ENCODE peak calls at places on chromosomes 4 and X, in eight cellular contexts. H is H9, I is MM.1S, Y is keratinocyte, K is fibroblast of lung, T is GM23248, P is HepG2, F is PC-3. X is an unnamed sample. For H3K79me2 and H3K4me1, the result is how much of the 10 kb centered on the place peaks cover.

GRCh38 chrX:7028246-7028645 is 119.3 kb upstream of the STS start:
- DNase-seq in H (no peak), I (no peak), Y (no peak), K (peak), T (peak), P (no peak), F (no peak), X (no peak)

GRCh38 chr4:137390707-137391106 is 141.6 kb downstream of the PCDH18 start:
- DNase-seq in H (no peak), I (no peak), Y (no peak), K (peak), T (peak), P (no peak), F (no peak), X (no peak)

GRCh38 chrX:16138108-16138427 is 14.7 kb downstream of the GRPR start:
- DNase-seq in H (no peak), I (no peak), Y (no peak), K (no peak), T (no peak), P (peak), F (no peak), X (peak)

GRCh38 chr4:2852481-2852881 is 8.8 kb downstream of the ADD1 start:
- DNase-seq in H (no peak), I (no peak), Y (no peak), K (no peak), T (peak), P (no peak), F (no peak), X (peak)

GRCh38 chr4:60750962-60751361 is 449.2 kb upstream of the ADGRL3 start:
- DNase-seq in H (no peak), I (no peak), Y (no peak), K (no peak), T (no peak), P (no peak), F (no peak), X (no peak)

GRCh38 chr4:22093126-22093525 is 144.6 kb upstream of the KCNIP4 start:
- DNase-seq in H (no peak), I (no peak), Y (no peak), K (no peak), T (no peak), P (no peak), F (no peak), X (no peak)

GRCh38 chr4:92334716-92335350 is 31.1 kb downstream of the GRID2 start:
- DNase-seq in H (no peak), I (no peak), Y (no peak), K (peak), T (no peak), P (no peak), F (no peak), X (no peak)

GRCh38 chr4:176360446-176360845 is 40.7 kb downstream of the SPCS3 start:
- DNase-seq in H (no peak), I (no peak), Y (no peak), K (no peak), T (peak), P (no peak), F (peak), X (no peak)

GRCh38 chr4:7189475-7190277 is 2.7 kb upstream of the SORCS2 start:
- DNase-seq in H (peak), I (no peak), Y (no peak), K (no peak), T (no peak), P (peak), F (peak), X (peak)

GRCh38 chrX:14926471-14926870 is 53.2 kb downstream of the MOSPD2 start:
- DNase-seq in H (no peak), I (no peak), Y (no peak), K (no peak), T (no peak), P (no peak), F (no peak), X (no peak)

GRCh38 chrX:74579597-74580209 is 34.7 kb downstream of the RLIM start:
- DNase-seq in H (no peak), I (no peak), Y (no peak), K (peak), T (peak), P (no peak), F (no peak), X (no peak)

GRCh38 chrX:131746491-131746968 is 202.7 kb downstream of the OR13H1 start:
- DNase-seq in H (peak), I (peak), Y (no peak), K (no peak), T (no peak), P (no peak), F (peak), X (peak)

GRCh38 chr4:44194365-44194764 is 254.2 kb downstream of the KCTD8 start:
- DNase-seq in H (no peak), I (no peak), Y (no peak), K (peak), T (no peak), P (no peak), F (peak), X (no peak)

DNA sequence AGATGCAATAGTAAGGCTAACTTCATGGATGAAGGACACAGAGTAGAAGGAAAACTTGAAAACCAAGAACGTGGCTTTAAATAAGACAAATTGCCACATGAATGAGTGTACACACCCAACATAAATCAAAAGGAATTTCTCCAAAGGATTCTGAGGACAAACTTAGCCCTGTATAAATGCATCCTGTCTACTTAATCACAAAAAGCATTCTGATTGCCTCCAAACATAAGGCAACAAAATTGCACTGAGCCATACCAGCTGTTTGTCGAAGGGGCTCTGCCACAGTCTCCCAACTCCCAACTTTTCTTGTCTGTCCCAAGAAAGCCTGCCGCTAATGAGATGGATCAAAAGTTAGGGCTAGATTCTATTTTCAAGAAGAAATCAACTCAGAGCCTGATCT is 194.3 kb downstream of the SOWAHB start:
- DNase-seq in H (no peak), I (no peak), Y (no peak), K (no peak), T (peak), P (no peak), F (peak), X (no peak)
- H3K79me2 ChIP-seq in H (under half), I (half or more), Y (half or more), K (under half), T (half or more), P (under half), F (half or more), X (under half)

GRCh38 chr4:139553751-139554670 is 2.0 kb downstream of the SETD7 start:
- DNase-seq in H (no peak), I (no peak), Y (no peak), K (no peak), T (peak), P (no peak), F (no peak), X (no peak)

GRCh38 chr4:139555705-139556070 is 331 bp downstream of the SETD7 start:
- DNase-seq in H (no peak), I (no peak), Y (no peak), K (peak), T (peak), P (no peak), F (no peak), X (no peak)

GRCh38 chr4:139556071-139556734 is at the start of gene SETD7:
- DNase-seq in H (peak), I (peak), Y (no peak), K (peak), T (peak), P (no peak), F (peak), X (peak)

GRCh38 chr4:139555073-139555704 is 830 bp downstream of the SETD7 start:
- DNase-seq in H (peak), I (peak), Y (no peak), K (peak), T (peak), P (no peak), F (peak), X (peak)

GRCh38 chr4:139554726-139555072 is 1.3 kb downstream of the SETD7 start:
- DNase-seq in H (no peak), I (no peak), Y (no peak), K (no peak), T (no peak), P (no peak), F (no peak), X (no peak)
- H3K4me1 ChIP-seq in H (under half), I (under half), Y (under half), K (under half), T (under half), P (under half), F (under half), X (half or more)

GRCh38 chrX:1486749-1487361 is 34.1 kb upstream of the ASMTL start:
- DNase-seq in H (no peak), I (no peak), Y (no peak), K (no peak), T (no peak), P (no peak), F (no peak), X (no peak)
- H3K79me2 ChIP-seq in H (under half), I (half or more), Y (under half), K (under half), T (under half), P (under half), F (under half), X (half or more)

GRCh38 chr4:77002721-77003120 is 53.2 kb downstream of the SEPTIN11 start:
- DNase-seq in H (no peak), I (no peak), Y (no peak), K (no peak), T (no peak), P (no peak), F (no peak), X (no peak)
- H3K4me1 ChIP-seq in H (under half), I (under half), Y (under half), K (under half), T (half or more), P (under half), F (under half), X (under half)